ENCODE peak calls at places on chromosomes 2 and 18, in four cellular contexts. A, Y, I and M are unnamed samples.

GRCh38 chr2:161415467-161416293 is 417 bp upstream of the TBR1 start:
- DNase-seq in Y (no peak), A (no peak), I (no peak), M (no peak)

GRCh38 chr18:10588975-10589374 is 63.1 kb downstream of the NAPG start:
- DNase-seq in I (no peak), A (peak), Y (no peak), M (no peak)

GRCh38 chr2:231563378-231563961 is 29.2 kb upstream of the TEX44 start:
- DNase-seq in Y (peak), I (no peak), A (peak), M (peak)

GRCh38 chr2:109670556-109671411 is 56.6 kb downstream of the SOWAHC start:
- DNase-seq in Y (no peak), A (no peak), I (no peak), M (no peak)

GRCh38 chr2:131056204-131056975 is 36.9 kb downstream of the FAM168B start:
- DNase-seq in Y (peak), A (no peak), I (no peak), M (no peak)

GRCh38 chr2:64348386-64349142 is 105.4 kb upstream of the LGALSL start:
- DNase-seq in Y (no peak), A (no peak), I (no peak), M (no peak)

GRCh38 chr2:164981217-164981990 is 26.1 kb upstream of the SLC38A11 start:
- DNase-seq in I (no peak), Y (no peak), A (no peak), M (peak)

GRCh38 chr18:48919547-48919946 is 31.2 kb downstream of the SMAD7 start:
- DNase-seq in I (no peak), Y (no peak), A (no peak), M (no peak)

GRCh38 chr2:175234650-175235049 is 53.1 kb upstream of the ATP5MC3 start:
- DNase-seq in Y (no peak), A (no peak), I (no peak), M (no peak)

GRCh38 chr2:31957748-31958717 is 52.8 kb downstream of the MEMO1 start:
- DNase-seq in I (no peak), Y (no peak), A (no peak), M (no peak)

GRCh38 chr2:38322224-38322914 is 54.7 kb downstream of the ATL2 start:
- DNase-seq in Y (no peak), A (no peak), I (no peak), M (no peak)

GRCh38 chr2:15939854-15940660 is at the start of gene MYCN:
- DNase-seq in Y (peak), A (peak), I (no peak), M (peak)

GRCh38 chr18:48186084-48186798 is 222.9 kb downstream of the ZBTB7C start:
- DNase-seq in Y (no peak), I (no peak), A (no peak), M (no peak)

GRCh38 chr18:23141022-23141999 is 6.0 kb downstream of the CABLES1 start:
- DNase-seq in Y (peak), I (no peak), A (no peak), M (no peak)

GRCh38 chr18:74857901-74858300 is 260.2 kb downstream of the ZNF407 start:
- DNase-seq in A (no peak), I (no peak), Y (no peak), M (no peak)

GRCh38 chr18:5294113-5294617 is 1.4 kb downstream of the ZBTB14 start:
- DNase-seq in A (peak), Y (no peak), I (no peak), M (no peak)

GRCh38 chr2:6487805-6488204 is 377.9 kb downstream of the CMPK2 start:
- DNase-seq in Y (no peak), A (no peak), I (no peak), M (no peak)

GRCh38 chr2:233311241-233311926 is 3.8 kb downstream of the SAG start:
- DNase-seq in A (no peak), I (no peak), Y (no peak), M (no peak)

GRCh38 chr2:237459741-237460174 is 27.3 kb upstream of the MLPH start:
- DNase-seq in I (no peak), A (no peak), Y (peak), M (peak)